ENCODE peak calls at places on chromosomes 6 and 20, in nine cellular contexts. C, K, R, F, M, W, N, U and E are unnamed samples.

GRCh38 chr6:144957236-144957937 is 672.3 kb downstream of the UTRN start:
- DNase-seq in R (no peak), K (no peak), F (no peak), M (no peak), U (no peak), N (no peak), W (no peak), C (no peak), E (no peak)

GRCh38 chr6:114096553-114097172 is 125.7 kb upstream of the HDAC2 start:
- DNase-seq in N (no peak), C (peak; percentile 20), W (no peak), K (no peak), R (no peak), U (no peak), F (no peak), M (peak; percentile 49), E (no peak)

GRCh38 chr6:17691925-17692538 is 14.7 kb downstream of the NUP153 start:
- DNase-seq in N (no peak), W (no peak), R (no peak), U (no peak), M (no peak), K (no peak), C (no peak), F (no peak), E (no peak)

GRCh38 chr20:10855778-10856177 is 182.0 kb upstream of the JAG1 start:
- DNase-seq in R (no peak), N (no peak), F (no peak), M (no peak), K (no peak), U (no peak), C (no peak), W (no peak), E (no peak)

GRCh38 chr20:14445310-14445709 is 107.9 kb upstream of the FLRT3 start:
- DNase-seq in U (no peak), R (no peak), M (no peak), F (no peak), K (no peak), N (no peak), C (no peak), W (no peak), E (no peak)

GRCh38 chr6:139165324-139165723 is 30.4 kb downstream of the HECA start:
- DNase-seq in R (no peak), C (no peak), M (peak; percentile 14), F (no peak), N (no peak), K (no peak), W (no peak), U (no peak), E (no peak)

GRCh38 chr6:68012822-68013221 is 622.3 kb upstream of the ADGRB3 start:
- DNase-seq in M (no peak), C (no peak), N (no peak), K (no peak), W (no peak), F (no peak), U (no peak), R (no peak), E (no peak)

GRCh38 chr6:159989882-159990480 is 21.1 kb downstream of the IGF2R start:
- DNase-seq in R (no peak), N (no peak), M (no peak), U (no peak), C (no peak), F (no peak), K (no peak), W (no peak), E (no peak)

GRCh38 chr6:133752129-133752528 is 136.8 kb upstream of the TCF21 start:
- DNase-seq in C (no peak), N (no peak), M (no peak), K (no peak), U (no peak), F (no peak), R (no peak), W (no peak), E (no peak)

GRCh38 chr6:77456531-77457248 is 6.6 kb downstream of the HTR1B start:
- DNase-seq in F (no peak), U (no peak), W (no peak), N (no peak), R (peak; percentile 12), K (no peak), M (no peak), C (no peak), E (no peak)

DNA sequence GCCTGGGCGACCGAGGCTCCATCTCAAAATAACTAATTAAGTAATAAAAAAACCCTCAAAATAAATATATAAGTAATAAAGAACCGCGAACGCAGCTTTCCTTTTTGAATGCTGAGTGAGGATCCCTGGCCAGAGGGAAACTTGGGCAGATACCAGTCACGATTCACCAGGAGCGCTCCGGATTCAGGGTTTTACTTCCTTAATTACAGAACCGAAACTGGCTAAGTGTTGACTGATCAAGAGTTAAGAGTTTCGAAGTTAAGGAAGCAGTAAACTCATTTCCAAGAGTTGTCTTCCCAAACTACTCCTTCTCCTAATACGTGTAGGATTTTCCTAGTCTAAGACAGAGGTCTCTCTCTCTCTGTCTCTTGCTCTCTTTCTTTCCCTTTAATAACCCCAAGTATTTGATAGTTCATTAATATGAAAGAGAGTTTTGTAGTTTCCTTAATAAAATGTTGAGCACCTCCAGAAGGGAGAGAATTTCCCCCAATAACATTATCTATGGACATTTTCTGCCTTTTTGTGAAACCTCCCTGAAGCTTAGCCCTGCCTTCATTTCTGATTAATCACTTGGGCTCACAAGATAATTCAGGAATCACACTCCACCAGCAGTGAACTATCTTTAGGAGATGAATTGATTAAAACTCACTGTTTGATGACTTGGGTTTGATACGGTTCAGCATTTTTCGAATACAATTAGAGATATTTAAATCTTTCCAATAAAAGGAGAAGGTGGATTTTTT is 61.5 kb upstream of the ZNF217 start:
- DNase-seq in C (no peak), R (no peak), K (no peak), U (no peak), M (peak; percentile 50), N (no peak), F (peak; percentile 48), W (no peak), E (no peak)
- H3K4me3 ChIP-seq in C (no peak overlapping the region), R (no peak overlapping the region), K (peak overlapping the region; percentile 12), U (peak overlapping the region; percentile 23), M (peak overlapping the region; percentile 42), N (no peak overlapping the region), F (no peak overlapping the region), W (peak overlapping the region; percentile 26), E (no peak overlapping the region)

DNA sequence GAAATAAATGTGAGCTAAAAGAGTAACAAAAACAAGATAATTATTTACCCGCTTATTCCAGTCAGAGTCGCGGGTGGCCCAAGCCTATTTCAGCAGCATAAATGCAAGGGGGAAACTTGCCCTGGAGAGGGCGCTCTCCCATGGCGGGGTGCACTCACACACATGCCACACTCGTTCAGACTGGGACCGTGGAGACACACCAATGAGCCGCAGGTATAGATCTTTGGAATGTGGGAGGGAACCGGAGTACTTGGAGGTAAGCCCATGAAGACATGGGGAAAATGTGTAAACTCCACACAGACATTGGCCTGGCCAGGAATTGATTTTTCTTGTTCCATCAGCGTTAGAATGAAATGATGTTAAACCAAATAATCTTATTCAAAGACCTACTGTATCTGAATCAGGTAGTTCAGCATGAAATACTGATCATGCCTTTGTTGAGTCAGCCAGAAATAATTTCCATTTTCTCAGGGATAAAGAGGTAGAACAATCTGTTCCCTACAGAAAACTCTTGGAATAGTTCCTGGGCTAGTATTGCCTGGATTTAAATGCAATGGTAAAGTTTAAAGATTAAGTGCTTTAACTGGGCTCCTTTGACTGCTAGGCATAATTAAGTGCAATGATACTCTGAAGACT is 191.5 kb downstream of the MCHR2 start:
- DNase-seq in U (no peak), W (no peak), M (no peak), F (no peak), N (no peak), R (no peak), C (peak; percentile 24), K (no peak), E (no peak)
- TF ChIP-seq CTCF in U (no peak), W (no peak), M (peak; percentile 33), F (no peak), N (no peak), R (no peak), C (no peak), K (no peak), E (no peak)

DNA sequence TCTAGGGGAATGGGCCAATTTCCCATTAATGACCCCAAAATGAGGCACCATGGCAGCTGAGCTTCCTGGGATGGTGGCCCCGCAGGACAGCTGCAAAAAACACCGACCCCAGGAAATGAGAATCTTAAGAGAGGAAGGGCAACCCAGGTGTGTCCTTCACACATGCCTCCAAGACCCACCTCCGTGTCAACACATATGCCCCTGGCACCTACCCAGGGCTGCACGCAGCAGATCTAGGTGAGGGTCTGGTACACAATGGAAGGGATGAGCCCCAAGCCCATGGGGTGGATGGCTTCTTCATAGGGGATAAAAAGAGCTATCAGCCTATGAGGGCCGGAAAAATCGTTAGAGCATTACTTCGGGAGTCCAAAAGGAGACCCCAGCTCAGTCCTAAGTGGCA is 9.5 kb downstream of the MTCH1 start:
- DNase-seq in U (no peak), W (no peak), M (no peak), K (no peak), F (no peak), R (no peak), N (no peak), C (no peak), E (no peak)
- H3K4me1 ChIP-seq in U (peaks cover 57% of the 10 kb centered on the region), W (peaks cover 26% of the 10 kb centered on the region), M (no peaks in the 10 kb centered on the region), K (peaks cover 100% of the 10 kb centered on the region), F (peaks cover 6% of the 10 kb centered on the region), R (peaks cover 26% of the 10 kb centered on the region), N (no peaks in the 10 kb centered on the region), C (no peaks in the 10 kb centered on the region), E (peaks cover 36% of the 10 kb centered on the region)

GRCh38 chr20:62336329-62336728 is 30.8 kb downstream of the LAMA5 start:
- DNase-seq in W (no peak), F (no peak), K (no peak), C (peak; percentile 63), R (peak; percentile 5), U (no peak), N (no peak), M (peak; percentile 41), E (no peak)

GRCh38 chr20:62336775-62337557 is 30.1 kb downstream of the LAMA5 start:
- DNase-seq in W (no peak), M (no peak), N (no peak), F (no peak), C (peak; percentile 31), R (peak; percentile 12), K (no peak), U (no peak), E (no peak)

GRCh38 chr20:62338294-62338620 is 28.9 kb downstream of the LAMA5 start:
- DNase-seq in F (no peak), R (peak; percentile 5), U (no peak), K (no peak), W (no peak), C (no peak), M (no peak), N (no peak), E (no peak)

GRCh38 chr20:62339647-62340062 is 27.5 kb downstream of the LAMA5 start:
- DNase-seq in C (no peak), U (no peak), W (no peak), K (no peak), N (no peak), M (peak; percentile 92), R (peak; percentile 10), F (no peak), E (no peak)

GRCh38 chr20:62337558-62338293 is 29.4 kb downstream of the LAMA5 start:
- DNase-seq in F (no peak), M (peak; percentile 92), K (no peak), R (peak; percentile 10), U (no peak), N (peak; percentile 76), C (no peak), W (no peak), E (no peak)
- H3K4me3 ChIP-seq in F (no peak overlapping the region), M (peak overlapping the region; percentile 20), K (no peak overlapping the region), R (no peak overlapping the region), U (no peak overlapping the region), N (no peak overlapping the region), C (no peak overlapping the region), W (no peak overlapping the region), E (no peak overlapping the region)